ENCODE peak calls at places on chromosomes 6 and 20, in four cellular contexts. R is stimulated activated CD4-positive, alpha-beta T cell treated with anti-CD3 and anti-CD28 coated beads, Interleukin-4, amount 100 ng/mL, for 1 hour; B is progenitor cell of endocrine pancreas; Y is Kasumi-1. M is an unnamed sample.

GRCh38 chr6:27280064-27280539 is 32.0 kb downstream of the POM121L2 start:
- DNase-seq in R (no peak), B (no peak), Y (peak; percentile 52), M (no peak)

GRCh38 chr6:159693894-159694545 is 979 bp upstream of the SOD2 start:
- DNase-seq in R (no peak), B (no peak), Y (peak; percentile 66), M (no peak)

GRCh38 chr6:89024456-89024855 is 56.1 kb upstream of the PNRC1 start:
- DNase-seq in R (no peak), B (no peak), Y (no peak), M (no peak)

GRCh38 chr6:12458558-12458957 is 168.4 kb downstream of the EDN1 start:
- DNase-seq in R (no peak), B (no peak), Y (no peak), M (no peak)

GRCh38 chr6:116562614-116563013 is 8.7 kb upstream of the RWDD1 start:
- DNase-seq in R (no peak), B (no peak), Y (no peak), M (no peak)

GRCh38 chr6:44059359-44060342 is 67.6 kb downstream of the MRPL14 start:
- DNase-seq in R (no peak), B (no peak), Y (no peak), M (no peak)

GRCh38 chr6:130945401-130945919 is 117.6 kb downstream of the EPB41L2 start:
- DNase-seq in R (no peak), B (no peak), Y (peak; percentile 10), M (no peak)

GRCh38 chr20:63103402-63104311 is 96.9 kb upstream of the BHLHE23 start:
- DNase-seq in R (no peak), B (no peak), Y (no peak), M (no peak)

M was measured in vagina.